ENCODE peak calls at places on chromosomes 1 and 21, in eight cellular contexts. I is upper lobe of left lung, V is vagina, O is suprapubic skin, U is HCT116, X is stomach, Y is GM23338, A is Panc1. D is an unnamed sample. For H3K4me1, the result is how much of the 10 kb centered on the place peaks cover.

GRCh38 chr1:118335372-118335771 is 150.3 kb upstream of the SPAG17 start:
- DNase-seq in I (no peak), V (no peak), O (no peak), U (no peak), X (no peak), Y (no peak), A (no peak), D (no peak)

GRCh38 chr1:182842265-182842664 is 3.1 kb downstream of the DHX9 start:
- DNase-seq in I (no peak), V (no peak), O (no peak), U (no peak), X (no peak), Y (no peak), A (no peak), D (no peak)

GRCh38 chr1:8017495-8018310 is 8.4 kb downstream of the ERRFI1 start:
- DNase-seq in I (no peak), V (peak), O (no peak), U (no peak), X (no peak), Y (no peak), A (no peak), D (no peak)

GRCh38 chr1:164728719-164729118 is 169.7 kb downstream of the PBX1 start:
- DNase-seq in I (no peak), V (no peak), O (no peak), U (no peak), X (no peak), Y (no peak), A (no peak), D (no peak)

GRCh38 chr1:87084247-87084836 is 169.9 kb downstream of the HS2ST1 start:
- DNase-seq in I (no peak), V (no peak), O (no peak), U (peak), X (no peak), Y (peak), A (no peak), D (no peak)

GRCh38 chr1:182384387-182384960 is 7.1 kb downstream of the GLUL start:
- DNase-seq in I (no peak), V (no peak), O (peak), U (no peak), X (no peak), Y (no peak), A (no peak), D (no peak)

GRCh38 chr1:90402893-90403849 is 313.9 kb downstream of the BARHL2 start:
- DNase-seq in I (peak), V (no peak), O (no peak), U (peak), X (peak), Y (peak), A (peak), D (peak)

GRCh38 chr21:45022736-45023135 is 51.6 kb upstream of the ADARB1 start:
- DNase-seq in I (no peak), V (no peak), O (no peak), U (no peak), X (no peak), Y (no peak), A (no peak), D (no peak)

GRCh38 chr1:154014154-154014910 is 23.8 kb downstream of the RPS27 start:
- DNase-seq in I (no peak), V (no peak), O (no peak), U (no peak), X (no peak), Y (no peak), A (no peak), D (no peak)

GRCh38 chr21:34702341-34702807 is 33.6 kb downstream of the CLIC6 start:
- DNase-seq in I (no peak), V (peak), O (peak), U (no peak), X (peak), Y (no peak), A (no peak), D (no peak)

GRCh38 chr1:225474986-225475820 is 47.4 kb upstream of the LBR start:
- DNase-seq in I (peak), V (peak), O (peak), U (peak), X (peak), Y (peak), A (no peak), D (peak)

GRCh38 chr1:211879475-211879874 is 48.9 kb upstream of the LPGAT1 start:
- DNase-seq in I (no peak), V (no peak), O (no peak), U (no peak), X (no peak), Y (no peak), A (no peak), D (no peak)

GRCh38 chr1:61670016-61670415 is 54.9 kb downstream of the TM2D1 start:
- DNase-seq in I (no peak), V (no peak), O (no peak), U (no peak), X (no peak), Y (no peak), A (no peak), D (no peak)

GRCh38 chr1:198605880-198606458 is 32.9 kb upstream of the PTPRC start:
- DNase-seq in I (no peak), V (no peak), O (no peak), U (no peak), X (no peak), Y (peak), A (no peak), D (no peak)

GRCh38 chr1:194233069-194233468 is 1046.7 kb upstream of the B3GALT2 start:
- DNase-seq in I (no peak), V (no peak), O (no peak), U (no peak), X (no peak), Y (no peak), A (no peak), D (no peak)

GRCh38 chr1:39205102-39205780 is 746 bp downstream of the MACF1 start:
- DNase-seq in I (peak), V (no peak), O (no peak), U (no peak), X (peak), Y (no peak), A (no peak), D (peak)

GRCh38 chr1:226643701-226644540 is 95.2 kb downstream of the ITPKB start:
- DNase-seq in I (no peak), V (no peak), O (no peak), U (no peak), X (no peak), Y (no peak), A (no peak), D (no peak)

GRCh38 chr1:217881131-217881543 is 250.0 kb downstream of the SPATA17 start:
- DNase-seq in I (no peak), V (no peak), O (no peak), U (no peak), X (no peak), Y (no peak), A (no peak), D (no peak)

GRCh38 chr1:33898933-33899332 is 35.1 kb downstream of the HMGB4 start:
- DNase-seq in I (no peak), V (no peak), O (no peak), U (no peak), X (no peak), Y (no peak), A (no peak), D (no peak)

GRCh38 chr1:61287734-61288133 is 205.4 kb downstream of the NFIA start:
- DNase-seq in I (peak), V (no peak), O (no peak), U (peak), X (no peak), Y (no peak), A (no peak), D (no peak)

GRCh38 chr1:198741744-198742143 is 102.9 kb downstream of the PTPRC start:
- DNase-seq in I (no peak), V (no peak), O (no peak), U (no peak), X (no peak), Y (peak), A (no peak), D (no peak)

GRCh38 chr1:81920245-81920740 is 119.6 kb downstream of the ADGRL2 start:
- DNase-seq in I (no peak), V (no peak), O (no peak), U (no peak), X (no peak), Y (peak), A (no peak), D (no peak)

GRCh38 chr1:40978886-40979240 is 633 bp upstream of the CTPS1 start:
- DNase-seq in I (no peak), V (no peak), O (no peak), U (no peak), X (no peak), Y (peak), A (no peak), D (no peak)
- H3K4me1 ChIP-seq in I (under half), V (under half), O (under half), U (under half), X (under half), Y (under half), A (half or more), D (under half)

GRCh38 chr1:115793162-115793561 is 24.6 kb upstream of the CASQ2 start:
- DNase-seq in I (no peak), V (no peak), O (no peak), U (no peak), X (no peak), Y (no peak), A (no peak), D (no peak)

GRCh38 chr1:115796897-115797296 is 28.4 kb upstream of the CASQ2 start:
- DNase-seq in I (no peak), V (no peak), O (no peak), U (no peak), X (no peak), Y (peak), A (no peak), D (no peak)

GRCh38 chr1:115791816-115792215 is 23.3 kb upstream of the CASQ2 start:
- DNase-seq in I (no peak), V (no peak), O (no peak), U (no peak), X (no peak), Y (no peak), A (no peak), D (no peak)

GRCh38 chr1:115797491-115797890 is 29.0 kb upstream of the CASQ2 start:
- DNase-seq in I (no peak), V (no peak), O (no peak), U (no peak), X (no peak), Y (no peak), A (no peak), D (no peak)

DNA sequence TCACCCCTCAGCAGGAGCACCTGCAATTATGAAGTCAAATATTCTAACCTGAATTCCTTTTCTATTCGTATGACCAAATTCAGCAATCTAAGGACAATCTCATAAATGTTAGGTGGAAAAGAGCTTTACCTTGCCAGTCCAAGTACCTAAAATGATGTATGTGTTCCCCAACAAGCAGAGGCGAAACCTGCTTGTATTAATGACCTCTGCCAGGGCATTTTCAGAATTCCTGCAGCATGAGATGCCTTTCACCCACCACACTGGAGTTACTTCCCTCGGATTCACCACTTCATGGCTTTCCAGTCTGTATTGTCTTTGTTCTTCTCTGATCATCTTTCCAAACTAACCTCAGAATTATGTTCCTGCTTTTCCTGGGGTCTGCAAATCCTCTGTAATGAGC is 26.5 kb upstream of the CASQ2 start:
- DNase-seq in I (no peak), V (no peak), O (no peak), U (no peak), X (no peak), Y (no peak), A (no peak), D (no peak)
- TF ChIP-seq POLR2AphosphoS5 in I (no peak), V (no peak), O (no peak), U (no peak), X (no peak), Y (no peak), A (no peak), D (no peak)

DNA sequence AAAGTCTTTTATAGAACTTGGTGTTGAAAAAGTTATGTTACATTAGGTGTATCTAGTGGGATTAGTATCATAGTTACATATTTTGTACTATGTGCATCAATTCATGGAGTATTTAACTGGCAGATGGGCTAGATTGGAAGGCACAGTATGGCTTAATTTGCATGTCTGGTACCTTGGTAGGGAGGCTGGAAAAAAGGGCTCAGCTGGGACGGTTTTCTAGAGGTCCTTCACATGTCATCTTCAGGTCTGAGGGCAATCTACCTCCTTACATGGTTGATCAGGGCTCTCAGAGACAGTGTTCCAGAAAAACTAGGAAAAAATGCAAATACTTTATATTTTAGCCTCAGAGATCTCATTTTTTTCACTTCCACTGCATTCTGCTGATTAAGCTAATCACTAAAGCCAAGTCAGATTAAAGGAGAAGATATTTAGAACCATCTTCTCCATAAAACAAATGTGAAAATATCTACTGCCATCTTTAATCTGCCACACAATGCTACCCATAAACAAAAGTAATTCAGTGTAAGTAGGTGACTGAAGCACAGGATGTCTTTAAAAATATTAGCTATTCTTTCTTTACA is 209.3 kb downstream of the PLA2G4A start:
- DNase-seq in I (no peak), V (no peak), O (no peak), U (no peak), X (no peak), Y (no peak), A (no peak), D (no peak)
- H3K4me1 ChIP-seq in I (under half), V (under half), O (under half), U (under half), X (under half), Y (under half), A (under half), D (under half)

GRCh38 chr1:11184973-11185372 is 4.2 kb upstream of the ANGPTL7 start:
- DNase-seq in I (no peak), V (no peak), O (no peak), U (no peak), X (no peak), Y (no peak), A (no peak), D (no peak)

GRCh38 chr1:11178021-11179015 is 10.8 kb upstream of the ANGPTL7 start:
- DNase-seq in I (no peak), V (no peak), O (no peak), U (no peak), X (no peak), Y (peak), A (no peak), D (no peak)

GRCh38 chr1:11179125-11179524 is 10.0 kb upstream of the ANGPTL7 start:
- DNase-seq in I (no peak), V (no peak), O (no peak), U (no peak), X (no peak), Y (no peak), A (no peak), D (no peak)

GRCh38 chr1:11176081-11176706 is 13.0 kb upstream of the ANGPTL7 start:
- DNase-seq in I (peak), V (no peak), O (no peak), U (no peak), X (no peak), Y (no peak), A (no peak), D (no peak)

GRCh38 chr1:11180342-11180744 is 8.8 kb upstream of the ANGPTL7 start:
- DNase-seq in I (no peak), V (no peak), O (no peak), U (no peak), X (no peak), Y (no peak), A (no peak), D (no peak)
- TF ChIP-seq POLR2AphosphoS5 in I (no peak), V (no peak), O (no peak), U (no peak), X (no peak), Y (no peak), A (no peak), D (no peak)